ENCODE peak calls at places on chromosomes 11 and 22, in four cellular contexts. N, X, F and B are unnamed samples.

GRCh38 chr11:74717211-74717997 is 13.8 kb downstream of the CHRDL2 start:
- DNase-seq in N (no peak), F (no peak), X (no peak), B (peak)

GRCh38 chr11:126782810-126783209 is 217.8 kb downstream of the KIRREL3 start:
- DNase-seq in N (no peak), F (no peak), X (no peak), B (no peak)

GRCh38 chr11:73317373-73317772 is 9.3 kb downstream of the ARHGEF17 start:
- DNase-seq in X (peak), N (no peak), F (peak), B (no peak)

GRCh38 chr11:4881860-4882500 is at the start of gene OR51T1:
- DNase-seq in X (peak), F (no peak), N (no peak), B (peak)

GRCh38 chr11:104410336-104410735 is 246.4 kb upstream of the PDGFD start:
- DNase-seq in F (no peak), N (no peak), X (peak), B (no peak)

GRCh38 chr11:1469287-1469910 is 17.2 kb downstream of the MOB2 start:
- DNase-seq in F (no peak), X (no peak), N (no peak), B (no peak)

GRCh38 chr22:36478966-36479365 is 2.5 kb downstream of the TXN2 start:
- DNase-seq in F (no peak), X (peak), N (no peak), B (no peak)

GRCh38 chr11:8102296-8102915 is 21.4 kb downstream of the TUB start:
- DNase-seq in N (no peak), F (no peak), X (no peak), B (no peak)

GRCh38 chr11:57370251-57370650 is 10.7 kb downstream of the PRG3 start:
- DNase-seq in F (no peak), N (no peak), X (peak), B (no peak)

GRCh38 chr22:33850227-33850626 is 70.0 kb downstream of the LARGE1 start:
- DNase-seq in F (no peak), N (no peak), X (no peak), B (no peak)

GRCh38 chr11:1727861-1728260 is 22.5 kb downstream of the IFITM10 start:
- DNase-seq in X (no peak), N (no peak), F (no peak), B (no peak)

GRCh38 chr11:128424271-128424709 is 163.1 kb downstream of the ETS1 start:
- DNase-seq in N (no peak), X (peak), F (no peak), B (peak)

GRCh38 chr22:49663311-49663711 is 164.4 kb downstream of the BRD1 start:
- DNase-seq in F (no peak), X (no peak), N (no peak), B (no peak)

GRCh38 chr11:7577883-7578242 is 64.1 kb downstream of the PPFIBP2 start:
- DNase-seq in X (peak), F (peak), N (no peak), B (peak)

GRCh38 chr22:49208768-49209252 is 618.9 kb downstream of the BRD1 start:
- DNase-seq in N (no peak), X (no peak), F (no peak), B (no peak)

DNA sequence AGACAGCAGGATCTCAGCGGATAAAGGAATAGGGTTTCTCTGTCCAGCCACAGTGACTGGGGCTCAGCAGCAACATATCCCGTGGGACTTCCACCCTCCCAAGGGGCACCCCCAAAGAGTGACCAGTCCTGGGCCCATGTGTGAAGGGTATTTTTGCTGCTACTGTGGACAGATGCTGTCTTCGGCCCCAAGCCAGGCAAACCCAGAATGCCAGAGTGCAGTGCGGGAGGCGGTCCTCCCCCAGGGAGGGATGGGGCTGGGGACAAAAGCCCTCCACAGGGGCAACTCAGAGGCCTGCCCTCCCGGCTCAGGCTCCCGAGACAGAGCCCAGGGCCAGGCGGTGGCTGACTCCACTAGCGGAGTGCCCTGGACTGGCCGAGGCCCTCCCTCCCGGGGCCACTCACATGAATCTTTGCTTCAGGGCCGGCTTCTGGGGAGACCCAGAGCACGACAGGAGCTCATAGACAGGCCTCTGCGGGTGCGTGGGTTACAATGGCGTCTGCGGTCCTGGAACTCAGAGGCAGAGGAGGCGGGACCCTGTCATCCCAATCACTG is 34.7 kb upstream of the WNT7B start:
- DNase-seq in X (peak), F (no peak), N (no peak), B (no peak)
- H3K4me3 ChIP-seq in X (no peak), F (no peak), N (no peak), B (no peak)

GRCh38 chr11:11748706-11749365 is 92.9 kb upstream of the USP47 start:
- DNase-seq in N (no peak), F (no peak), X (peak), B (peak)

GRCh38 chr11:11752688-11753087 is 89.1 kb upstream of the USP47 start:
- DNase-seq in N (no peak), F (no peak), X (no peak), B (no peak)

GRCh38 chr11:11747570-11747969 is 94.2 kb upstream of the USP47 start:
- DNase-seq in F (no peak), X (no peak), N (no peak), B (no peak)

GRCh38 chr11:11746454-11746853 is 95.3 kb upstream of the USP47 start:
- DNase-seq in F (no peak), N (no peak), X (no peak), B (no peak)

GRCh38 chr11:11750479-11750878 is 91.3 kb upstream of the USP47 start:
- DNase-seq in N (no peak), X (no peak), F (no peak), B (no peak)
- TF ChIP-seq CTCF in N (no peak), X (no peak), F (no peak), B (no peak)

GRCh38 chr11:17012179-17012578 is 2.0 kb downstream of the PLEKHA7 start:
- DNase-seq in N (no peak), X (no peak), F (no peak), B (no peak)

GRCh38 chr11:17012712-17013547 is 1.3 kb downstream of the PLEKHA7 start:
- DNase-seq in X (peak), N (no peak), F (peak), B (peak)

GRCh38 chr11:17014321-17014773 is at the start of gene PLEKHA7:
- DNase-seq in X (no peak), N (no peak), F (no peak), B (no peak)

GRCh38 chr11:17014774-17015638 is 792 bp upstream of the PLEKHA7 start:
- DNase-seq in X (peak), N (peak), F (no peak), B (peak)

DNA sequence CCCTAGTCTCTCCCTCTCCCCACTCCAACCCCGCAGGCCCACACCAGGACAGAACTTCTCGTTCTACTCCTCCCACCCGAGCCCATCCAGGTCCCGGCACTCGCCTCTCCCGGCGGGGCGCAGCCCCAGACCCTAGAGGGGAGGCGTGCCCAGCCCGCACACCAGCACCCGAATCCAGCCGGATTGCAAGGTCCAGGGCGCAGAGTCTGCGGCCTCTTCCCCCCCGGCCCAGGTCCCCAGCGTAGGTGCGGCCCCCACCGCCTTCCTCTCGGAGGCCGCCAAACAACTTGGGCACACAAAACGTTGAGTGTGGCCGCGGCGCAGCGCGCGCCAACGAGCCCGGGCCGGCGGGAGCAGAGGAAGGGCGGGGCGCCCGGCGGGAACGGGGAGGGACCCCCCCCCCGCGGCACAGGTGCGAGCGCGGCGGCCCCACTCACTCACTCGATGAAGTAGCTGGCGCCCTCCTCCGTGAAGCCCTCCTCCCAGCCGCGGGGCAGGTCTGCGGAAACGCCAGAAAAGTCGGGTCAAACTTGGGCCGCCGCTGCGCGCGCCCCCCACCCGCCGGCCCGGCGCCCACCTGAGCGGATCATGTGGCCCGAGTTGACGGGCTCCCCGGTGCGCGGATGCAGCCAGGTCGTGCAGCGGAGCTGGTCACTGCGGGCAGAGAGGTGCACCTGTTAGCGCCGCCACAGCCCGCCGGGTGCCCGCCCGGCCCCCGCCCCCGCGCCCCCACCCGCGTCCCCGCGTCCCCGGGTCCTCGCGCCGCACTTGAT is 480 bp downstream of the PLEKHA7 start:
- DNase-seq in F (no peak), N (no peak), X (peak), B (no peak)
- H3K4me3 ChIP-seq in F (peak), N (peak), X (peak), B (peak)

DNA sequence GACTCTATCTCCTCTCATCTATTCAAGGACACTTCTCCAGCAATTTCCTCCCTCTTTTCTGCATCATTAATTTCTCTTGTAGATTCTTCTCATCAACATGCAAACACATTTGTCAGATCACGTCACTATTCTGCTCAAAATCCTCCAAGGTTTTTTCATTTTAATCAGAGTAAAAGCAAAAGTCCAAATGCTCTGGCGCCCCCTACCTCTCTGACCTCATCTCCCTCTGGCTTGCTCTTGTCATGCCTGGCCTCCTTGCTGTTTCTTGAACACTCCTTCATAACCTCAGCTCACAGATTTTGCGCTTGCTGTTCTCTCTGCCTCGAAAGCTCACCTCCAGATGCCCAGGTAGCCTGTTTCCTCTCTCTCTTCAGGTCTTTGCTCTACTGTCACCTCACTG is 22.4 kb downstream of the RTCB start:
- DNase-seq in F (no peak), X (no peak), N (no peak), B (peak)
- TF ChIP-seq CTCF in F (no peak), X (peak), N (no peak), B (peak)